ENCODE peak calls at places on chromosome 3, in six cellular contexts. C is memory B cell; F is CD4-positive, alpha-beta T cell; W is activated gamma-delta T cell treated with Interleukin-2 at 50 U/mL for 16 hours; D is T-helper 9 cell; L is BJ. K is an unnamed sample.

GRCh38 chr3:18740631-18741583 is 315.8 kb upstream of the SATB1 start:
- DNase-seq in C (peak; percentile 14), F (peak; percentile 28), W (peak; percentile 31), D (peak; percentile 21), L (no peak), K (no peak)

GRCh38 chr3:185153861-185154629 is 1.2 kb upstream of the C3orf70 start:
- DNase-seq in C (no peak), F (no peak), W (no peak), D (no peak), L (no peak), K (no peak)

GRCh38 chr3:131544557-131544956 is 41.8 kb upstream of the MRPL3 start:
- DNase-seq in C (no peak), F (no peak), W (no peak), D (no peak), L (no peak), K (no peak)

GRCh38 chr3:126957776-126958637 is 24.9 kb upstream of the PLXNA1 start:
- DNase-seq in C (no peak), F (no peak), W (no peak), D (no peak), L (no peak), K (no peak)

GRCh38 chr3:3209714-3210113 is 30.2 kb upstream of the CRBN start:
- DNase-seq in C (no peak), F (no peak), W (no peak), D (no peak), L (no peak), K (no peak)

GRCh38 chr3:131636266-131636775 is 133.6 kb upstream of the MRPL3 start:
- DNase-seq in C (no peak), F (no peak), W (no peak), D (no peak), L (no peak), K (no peak)

GRCh38 chr3:30680789-30681188 is 74.4 kb downstream of the TGFBR2 start:
- DNase-seq in C (no peak), F (no peak), W (no peak), D (no peak), L (no peak), K (no peak)

GRCh38 chr3:127035672-127036071 is 52.8 kb downstream of the PLXNA1 start:
- DNase-seq in C (no peak), F (no peak), W (no peak), D (no peak), L (peak; percentile 14), K (peak; percentile 85)

GRCh38 chr3:10508235-10508618 is 2.8 kb upstream of the ATP2B2 start:
- DNase-seq in C (no peak), F (no peak), W (no peak), D (no peak), L (no peak), K (no peak)

GRCh38 chr3:153350420-153350819 is 188.4 kb downstream of the RAP2B start:
- DNase-seq in C (no peak), F (no peak), W (no peak), D (no peak), L (peak; percentile 59), K (peak; percentile 51)

GRCh38 chr3:179000144-179000543 is 71.5 kb downstream of the ZMAT3 start:
- DNase-seq in C (no peak), F (no peak), W (no peak), D (no peak), L (peak; percentile 13), K (no peak)

GRCh38 chr3:184559336-184559735 is 2.2 kb upstream of the EPHB3 start:
- DNase-seq in C (no peak), F (no peak), W (no peak), D (no peak), L (no peak), K (no peak)

K was measured in AG08396.